ENCODE peak calls at places on chromosome 14, in six cellular contexts. One of them, this sample, is unnamed.

GRCh38 chr14:101254805-101255764 is 306.2 kb upstream of the DIO3 start:
- DNase-seq in astrocyte: peak
- DNase-seq in H1: no peak
- DNase-seq in cardiac muscle cell: no peak
- DNase-seq in upper lobe of right lung: no peak
- DNase-seq in HCT116: no peak
- DNase-seq in this sample: no peak

GRCh38 chr14:23814858-23815257 is 138.7 kb upstream of the DHRS4 start:
- DNase-seq in astrocyte: no peak
- DNase-seq in H1: no peak
- DNase-seq in cardiac muscle cell: no peak
- DNase-seq in upper lobe of right lung: no peak
- DNase-seq in HCT116: no peak
- DNase-seq in this sample: no peak

GRCh38 chr14:72679106-72679505 is 214.8 kb downstream of the DPF3 start:
- DNase-seq in astrocyte: peak
- DNase-seq in H1: no peak
- DNase-seq in cardiac muscle cell: no peak
- DNase-seq in upper lobe of right lung: no peak
- DNase-seq in HCT116: no peak
- DNase-seq in this sample: no peak

GRCh38 chr14:23559010-23559920 is 3.2 kb downstream of the THTPA start:
- DNase-seq in astrocyte: no peak
- DNase-seq in H1: no peak
- DNase-seq in cardiac muscle cell: peak
- DNase-seq in upper lobe of right lung: peak
- DNase-seq in HCT116: no peak
- DNase-seq in this sample: peak

GRCh38 chr14:68638817-68639517 is 153.9 kb downstream of the ZFP36L1 start:
- DNase-seq in astrocyte: no peak
- DNase-seq in H1: no peak
- DNase-seq in cardiac muscle cell: no peak
- DNase-seq in upper lobe of right lung: peak
- DNase-seq in HCT116: no peak
- DNase-seq in this sample: no peak

GRCh38 chr14:71682337-71682736 is 249.9 kb upstream of the RGS6 start:
- DNase-seq in astrocyte: peak
- DNase-seq in H1: no peak
- DNase-seq in cardiac muscle cell: no peak
- DNase-seq in upper lobe of right lung: no peak
- DNase-seq in HCT116: no peak
- DNase-seq in this sample: no peak

GRCh38 chr14:104217486-104218360 is 79.3 kb downstream of the KIF26A start:
- DNase-seq in astrocyte: no peak
- DNase-seq in H1: no peak
- DNase-seq in cardiac muscle cell: no peak
- DNase-seq in upper lobe of right lung: peak
- DNase-seq in HCT116: no peak
- DNase-seq in this sample: no peak

GRCh38 chr14:104268725-104269436 is 130.5 kb downstream of the KIF26A start:
- DNase-seq in astrocyte: no peak
- DNase-seq in H1: no peak
- DNase-seq in cardiac muscle cell: no peak
- DNase-seq in upper lobe of right lung: peak
- DNase-seq in HCT116: no peak
- DNase-seq in this sample: no peak

GRCh38 chr14:103871596-103872480 is 24.5 kb upstream of the PPP1R13B start:
- DNase-seq in astrocyte: no peak
- DNase-seq in H1: no peak
- DNase-seq in cardiac muscle cell: peak
- DNase-seq in upper lobe of right lung: peak
- DNase-seq in HCT116: no peak
- DNase-seq in this sample: peak

GRCh38 chr14:81511110-81511900 is 22.3 kb downstream of the SEL1L start:
- DNase-seq in astrocyte: no peak
- DNase-seq in H1: no peak
- DNase-seq in cardiac muscle cell: no peak
- DNase-seq in upper lobe of right lung: no peak
- DNase-seq in HCT116: no peak
- DNase-seq in this sample: no peak

GRCh38 chr14:77213657-77214016 is 32.0 kb downstream of the TMEM63C start:
- DNase-seq in astrocyte: no peak
- DNase-seq in H1: no peak
- DNase-seq in cardiac muscle cell: no peak
- DNase-seq in upper lobe of right lung: no peak
- DNase-seq in HCT116: no peak
- DNase-seq in this sample: no peak
- TF ChIP-seq CTCF in astrocyte: no peak
- TF ChIP-seq CTCF in H1: no peak
- TF ChIP-seq CTCF in cardiac muscle cell: no peak
- TF ChIP-seq CTCF in upper lobe of right lung: no peak
- TF ChIP-seq CTCF in HCT116: no peak
- TF ChIP-seq CTCF in this sample: peak

GRCh38 chr14:58636129-58636528 is 1.6 kb upstream of the DACT1 start:
- DNase-seq in astrocyte: no peak
- DNase-seq in H1: no peak
- DNase-seq in cardiac muscle cell: no peak
- DNase-seq in upper lobe of right lung: no peak
- DNase-seq in HCT116: no peak
- DNase-seq in this sample: no peak
- H3K27ac ChIP-seq in astrocyte: no peak
- H3K27ac ChIP-seq in H1: no peak
- H3K27ac ChIP-seq in cardiac muscle cell: peak
- H3K27ac ChIP-seq in upper lobe of right lung: no peak
- H3K27ac ChIP-seq in HCT116: no peak
- H3K27ac ChIP-seq in this sample: no peak

GRCh38 chr14:56816575-56817391 is 6.5 kb upstream of the OTX2 start:
- DNase-seq in astrocyte: no peak
- DNase-seq in H1: no peak
- DNase-seq in cardiac muscle cell: peak
- DNase-seq in upper lobe of right lung: no peak
- DNase-seq in HCT116: no peak
- DNase-seq in this sample: no peak
- TF ChIP-seq CTCF in astrocyte: no peak
- TF ChIP-seq CTCF in H1: peak
- TF ChIP-seq CTCF in cardiac muscle cell: no peak
- TF ChIP-seq CTCF in upper lobe of right lung: no peak
- TF ChIP-seq CTCF in HCT116: no peak
- TF ChIP-seq CTCF in this sample: no peak

GRCh38 chr14:61323970-61324369 is 2.6 kb downstream of the PRKCH start:
- DNase-seq in astrocyte: no peak
- DNase-seq in H1: no peak
- DNase-seq in cardiac muscle cell: no peak
- DNase-seq in upper lobe of right lung: no peak
- DNase-seq in HCT116: no peak
- DNase-seq in this sample: no peak
- H3K27ac ChIP-seq in astrocyte: no peak
- H3K27ac ChIP-seq in H1: no peak
- H3K27ac ChIP-seq in cardiac muscle cell: no peak
- H3K27ac ChIP-seq in upper lobe of right lung: peak
- H3K27ac ChIP-seq in HCT116: no peak
- H3K27ac ChIP-seq in this sample: no peak

This sample was measured in RWPE1.